ENCODE peak calls at places on chromosomes 6 and 20, in ten cellular contexts. G is germinal center; U is GM10248; R is NCI-H1105 treated with DMSO at 0.1 percent for 48 hours; O is iPS DF 6.9; W is T-cell; F is activated naive CD8-positive, alpha-beta T cell treated with anti-CD3 and anti-CD28 coated beads, Interleukin-2, amount 50 U/mL, for 24 hours; Q is naive B cell; C is astrocyte of the spinal cord; L is RCC 7860. D is an unnamed sample.

GRCh38 chr20:39862613-39863012 is 826.4 kb downstream of the MAFB start:
- DNase-seq in G (no peak), U (no peak), R (no peak), O (no peak), W (no peak), F (no peak), Q (no peak), C (no peak), L (no peak), D (no peak)

GRCh38 chr6:40957616-40958492 is 81.2 kb downstream of the UNC5CL start:
- DNase-seq in G (no peak), U (no peak), R (no peak), O (no peak), W (no peak), F (no peak), Q (no peak), C (peak), L (peak), D (peak)

GRCh38 chr6:53497905-53498304 is 47.0 kb downstream of the GCLC start:
- DNase-seq in G (no peak), U (no peak), R (no peak), O (no peak), W (no peak), F (no peak), Q (no peak), C (no peak), L (no peak), D (no peak)

GRCh38 chr6:4225207-4225872 is 90.0 kb upstream of the ECI2 start:
- DNase-seq in G (no peak), U (no peak), R (no peak), O (no peak), W (no peak), F (no peak), Q (no peak), C (peak), L (no peak), D (no peak)

GRCh38 chr20:57523782-57524181 is 1.2 kb downstream of the CTCFL start:
- DNase-seq in G (no peak), U (no peak), R (no peak), O (no peak), W (no peak), F (no peak), Q (no peak), C (no peak), L (no peak), D (no peak)

GRCh38 chr6:158353851-158354508 is 41.7 kb downstream of the TULP4 start:
- DNase-seq in G (no peak), U (no peak), R (no peak), O (no peak), W (no peak), F (no peak), Q (no peak), C (peak), L (no peak), D (no peak)

GRCh38 chr6:33815854-33816253 is 12.1 kb upstream of the MLN start:
- DNase-seq in G (peak), U (peak), R (peak), O (no peak), W (no peak), F (no peak), Q (no peak), C (no peak), L (no peak), D (peak)

GRCh38 chr6:14867807-14868206 is 378.1 kb upstream of the JARID2 start:
- DNase-seq in G (no peak), U (no peak), R (no peak), O (no peak), W (no peak), F (no peak), Q (no peak), C (no peak), L (no peak), D (no peak)

GRCh38 chr20:16444056-16444777 is 129.0 kb downstream of the KIF16B start:
- DNase-seq in G (no peak), U (no peak), R (no peak), O (no peak), W (no peak), F (no peak), Q (no peak), C (no peak), L (no peak), D (peak)

GRCh38 chr6:44508646-44509045 is 121.1 kb downstream of the CDC5L start:
- DNase-seq in G (no peak), U (no peak), R (no peak), O (no peak), W (no peak), F (no peak), Q (no peak), C (peak), L (no peak), D (peak)

GRCh38 chr6:19052219-19052618 is 665.1 kb downstream of the RNF144B start:
- DNase-seq in G (no peak), U (no peak), R (no peak), O (no peak), W (no peak), F (no peak), Q (no peak), C (peak), L (peak), D (no peak)

GRCh38 chr6:108621117-108621516 is 60.4 kb downstream of the FOXO3 start:
- DNase-seq in G (no peak), U (no peak), R (no peak), O (no peak), W (no peak), F (peak), Q (no peak), C (peak), L (peak), D (peak)

GRCh38 chr20:24783631-24784492 is 165.2 kb upstream of the CST7 start:
- DNase-seq in G (no peak), U (no peak), R (no peak), O (peak), W (peak), F (peak), Q (no peak), C (no peak), L (no peak), D (no peak)

GRCh38 chr20:34817072-34817471 is 8.4 kb downstream of the NCOA6 start:
- DNase-seq in G (no peak), U (no peak), R (no peak), O (no peak), W (no peak), F (no peak), Q (no peak), C (no peak), L (no peak), D (no peak)

GRCh38 chr20:19433371-19434316 is 221.2 kb downstream of the SLC24A3 start:
- DNase-seq in G (peak), U (peak), R (no peak), O (no peak), W (no peak), F (no peak), Q (no peak), C (peak), L (no peak), D (peak)

GRCh38 chr20:47785900-47786762 is 850 bp upstream of the SULF2 start:
- DNase-seq in G (peak), U (peak), R (peak), O (no peak), W (no peak), F (peak), Q (peak), C (peak), L (no peak), D (peak)

GRCh38 chr20:51059862-51060261 is 37.0 kb upstream of the KCNG1 start:
- DNase-seq in G (no peak), U (no peak), R (no peak), O (no peak), W (no peak), F (peak), Q (no peak), C (peak), L (no peak), D (no peak)

GRCh38 chr20:57707849-57708693 is 1.7 kb downstream of the PMEPA1 start:
- DNase-seq in G (no peak), U (no peak), R (no peak), O (no peak), W (no peak), F (no peak), Q (no peak), C (no peak), L (peak), D (no peak)

GRCh38 chr20:17530716-17531536 is at the start of gene BFSP1:
- DNase-seq in G (peak), U (peak), R (peak), O (no peak), W (peak), F (peak), Q (peak), C (peak), L (no peak), D (peak)

GRCh38 chr6:80641591-80641990 is 535.1 kb downstream of the BCKDHB start:
- DNase-seq in G (no peak), U (no peak), R (no peak), O (no peak), W (no peak), F (no peak), Q (no peak), C (no peak), L (no peak), D (no peak)

GRCh38 chr6:15017251-15017650 is 228.6 kb upstream of the JARID2 start:
- DNase-seq in G (no peak), U (no peak), R (no peak), O (peak), W (no peak), F (peak), Q (no peak), C (peak), L (no peak), D (peak)

GRCh38 chr20:9600562-9600961 is 86.2 kb downstream of the LAMP5 start:
- DNase-seq in G (no peak), U (no peak), R (no peak), O (no peak), W (no peak), F (no peak), Q (no peak), C (no peak), L (no peak), D (no peak)

GRCh38 chr6:84522135-84522535 is 242.3 kb downstream of the TBX18 start:
- DNase-seq in G (no peak), U (no peak), R (no peak), O (no peak), W (no peak), F (no peak), Q (no peak), C (peak), L (peak), D (peak)